ENCODE peak calls at places on chromosomes 6 and 20, in four cellular contexts. One of them, this sample, is unnamed.

GRCh38 chr20:38935967-38936407 is 9.8 kb downstream of the FAM83D start:
- DNase-seq in IMR-90: no peak
- DNase-seq in HepG2: no peak
- DNase-seq in K562: no peak
- DNase-seq in this sample: no peak

GRCh38 chr6:161068296-161068695 is 76.7 kb downstream of the MAP3K4 start:
- DNase-seq in IMR-90: no peak
- DNase-seq in HepG2: no peak
- DNase-seq in K562: no peak
- DNase-seq in this sample: no peak

GRCh38 chr20:41171736-41172295 is 34.5 kb downstream of the PLCG1 start:
- DNase-seq in IMR-90: no peak
- DNase-seq in HepG2: no peak
- DNase-seq in K562: no peak
- DNase-seq in this sample: no peak

GRCh38 chr20:56003966-56004365 is 1.4 kb downstream of the CBLN4 start:
- DNase-seq in IMR-90: no peak
- DNase-seq in HepG2: no peak
- DNase-seq in K562: no peak
- DNase-seq in this sample: no peak

GRCh38 chr6:22221630-22222029 is 75.2 kb downstream of the PRL start:
- DNase-seq in IMR-90: no peak
- DNase-seq in HepG2: no peak
- DNase-seq in K562: no peak
- DNase-seq in this sample: no peak

GRCh38 chr6:145155411-145155810 is 579.9 kb downstream of the EPM2A start:
- DNase-seq in IMR-90: peak
- DNase-seq in HepG2: no peak
- DNase-seq in K562: no peak
- DNase-seq in this sample: no peak

GRCh38 chr20:3645309-3646066 is 17.7 kb downstream of the GFRA4 start:
- DNase-seq in IMR-90: no peak
- DNase-seq in HepG2: no peak
- DNase-seq in K562: no peak
- DNase-seq in this sample: no peak

GRCh38 chr6:31702421-31702818 is 704 bp downstream of the ABHD16A start:
- DNase-seq in IMR-90: no peak
- DNase-seq in HepG2: no peak
- DNase-seq in K562: no peak
- DNase-seq in this sample: no peak

GRCh38 chr20:38805958-38806854 is 709 bp downstream of the PPP1R16B start:
- DNase-seq in IMR-90: no peak
- DNase-seq in HepG2: no peak
- DNase-seq in K562: peak
- DNase-seq in this sample: no peak

GRCh38 chr20:58891686-58892125 is 39.2 kb downstream of the GNAS start:
- DNase-seq in IMR-90: no peak
- DNase-seq in HepG2: no peak
- DNase-seq in K562: peak
- DNase-seq in this sample: peak

GRCh38 chr6:44050872-44051421 is 76.3 kb downstream of the MRPL14 start:
- DNase-seq in IMR-90: no peak
- DNase-seq in HepG2: no peak
- DNase-seq in K562: no peak
- DNase-seq in this sample: no peak

GRCh38 chr6:44435500-44435899 is 48.0 kb downstream of the CDC5L start:
- DNase-seq in IMR-90: no peak
- DNase-seq in HepG2: no peak
- DNase-seq in K562: no peak
- DNase-seq in this sample: no peak

GRCh38 chr20:46352370-46352938 is 44.2 kb upstream of the CDH22 start:
- DNase-seq in IMR-90: no peak
- DNase-seq in HepG2: no peak
- DNase-seq in K562: no peak
- DNase-seq in this sample: no peak

GRCh38 chr6:111871207-111871606 is 2.0 kb downstream of the FYN start:
- DNase-seq in IMR-90: no peak
- DNase-seq in HepG2: no peak
- DNase-seq in K562: no peak
- DNase-seq in this sample: no peak

GRCh38 chr20:61589055-61589385 is 337.0 kb downstream of the CDH4 start:
- DNase-seq in IMR-90: peak
- DNase-seq in HepG2: no peak
- DNase-seq in K562: no peak
- DNase-seq in this sample: peak

GRCh38 chr6:143941852-143942627 is 66.0 kb downstream of the PLAGL1 start:
- DNase-seq in IMR-90: peak
- DNase-seq in HepG2: peak
- DNase-seq in K562: peak
- DNase-seq in this sample: peak

GRCh38 chr6:167735498-167736201 is 91.1 kb upstream of the AFDN start:
- DNase-seq in IMR-90: no peak
- DNase-seq in HepG2: peak
- DNase-seq in K562: no peak
- DNase-seq in this sample: no peak

GRCh38 chr6:137894779-137895385 is 27.8 kb downstream of the TNFAIP3 start:
- DNase-seq in IMR-90: peak
- DNase-seq in HepG2: no peak
- DNase-seq in K562: no peak
- DNase-seq in this sample: no peak

GRCh38 chr6:163729127-163729872 is 314.8 kb downstream of the QKI start:
- DNase-seq in IMR-90: no peak
- DNase-seq in HepG2: no peak
- DNase-seq in K562: peak
- DNase-seq in this sample: no peak

GRCh38 chr6:148513145-148514071 is 170.8 kb downstream of the SASH1 start:
- DNase-seq in IMR-90: peak
- DNase-seq in HepG2: no peak
- DNase-seq in K562: no peak
- DNase-seq in this sample: no peak

GRCh38 chr6:98787961-98788360 is 46.4 kb upstream of the POU3F2 start:
- DNase-seq in IMR-90: no peak
- DNase-seq in HepG2: no peak
- DNase-seq in K562: no peak
- DNase-seq in this sample: no peak

GRCh38 chr6:98782772-98783171 is 51.6 kb upstream of the POU3F2 start:
- DNase-seq in IMR-90: no peak
- DNase-seq in HepG2: no peak
- DNase-seq in K562: no peak
- DNase-seq in this sample: no peak

GRCh38 chr6:98783578-98783977 is 50.8 kb upstream of the POU3F2 start:
- DNase-seq in IMR-90: no peak
- DNase-seq in HepG2: no peak
- DNase-seq in K562: no peak
- DNase-seq in this sample: no peak

DNA sequence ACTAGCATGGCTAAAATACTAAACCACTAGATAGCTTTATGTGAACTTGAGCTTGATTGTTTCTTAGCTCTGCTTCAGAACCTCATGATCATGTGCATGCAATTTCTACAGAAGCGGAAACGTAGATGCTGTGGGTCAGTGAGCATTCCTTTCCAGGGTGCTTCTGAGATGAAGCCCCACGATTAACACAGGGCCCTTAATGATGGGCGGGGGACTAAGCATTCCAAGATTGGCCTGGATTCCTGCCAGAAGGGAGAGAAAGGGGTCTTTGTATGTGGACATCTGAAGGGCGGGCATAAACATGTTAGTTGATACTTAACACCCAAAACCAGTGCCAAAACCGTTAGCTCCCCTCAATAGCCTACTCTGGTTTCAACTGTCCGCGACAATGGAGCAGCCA is 47.0 kb upstream of the POU3F2 start:
- DNase-seq in IMR-90: no peak
- DNase-seq in HepG2: no peak
- DNase-seq in K562: no peak
- DNase-seq in this sample: no peak
- TF ChIP-seq MAZ in IMR-90: no peak
- TF ChIP-seq MAZ in HepG2: no peak
- TF ChIP-seq MAZ in K562: no peak
- TF ChIP-seq MAZ in this sample: no peak

GRCh38 chr20:5746064-5746463 is 4.1 kb upstream of the SHLD1 start:
- DNase-seq in IMR-90: no peak
- DNase-seq in HepG2: no peak
- DNase-seq in K562: no peak
- DNase-seq in this sample: no peak

GRCh38 chr20:5737619-5737953 is 12.6 kb upstream of the SHLD1 start:
- DNase-seq in IMR-90: no peak
- DNase-seq in HepG2: no peak
- DNase-seq in K562: no peak
- DNase-seq in this sample: no peak

GRCh38 chr20:5745416-5745968 is 4.7 kb upstream of the SHLD1 start:
- DNase-seq in IMR-90: no peak
- DNase-seq in HepG2: no peak
- DNase-seq in K562: no peak
- DNase-seq in this sample: no peak

GRCh38 chr20:5735845-5736530 is 14.2 kb upstream of the SHLD1 start:
- DNase-seq in IMR-90: peak
- DNase-seq in HepG2: no peak
- DNase-seq in K562: no peak
- DNase-seq in this sample: no peak

GRCh38 chr20:5741089-5741488 is 9.1 kb upstream of the SHLD1 start:
- DNase-seq in IMR-90: peak
- DNase-seq in HepG2: no peak
- DNase-seq in K562: peak
- DNase-seq in this sample: peak
- TF ChIP-seq MAZ in IMR-90: no peak
- TF ChIP-seq MAZ in HepG2: no peak
- TF ChIP-seq MAZ in K562: no peak
- TF ChIP-seq MAZ in this sample: no peak

GRCh38 chr6:87555506-87555905 is 34.3 kb downstream of the RARS2 start:
- DNase-seq in IMR-90: no peak
- DNase-seq in HepG2: no peak
- DNase-seq in K562: no peak
- DNase-seq in this sample: no peak

GRCh38 chr6:87558446-87558845 is 31.3 kb downstream of the RARS2 start:
- DNase-seq in IMR-90: peak
- DNase-seq in HepG2: no peak
- DNase-seq in K562: no peak
- DNase-seq in this sample: no peak

GRCh38 chr6:87551799-87552198 is 38.0 kb downstream of the RARS2 start:
- DNase-seq in IMR-90: no peak
- DNase-seq in HepG2: no peak
- DNase-seq in K562: no peak
- DNase-seq in this sample: no peak

DNA sequence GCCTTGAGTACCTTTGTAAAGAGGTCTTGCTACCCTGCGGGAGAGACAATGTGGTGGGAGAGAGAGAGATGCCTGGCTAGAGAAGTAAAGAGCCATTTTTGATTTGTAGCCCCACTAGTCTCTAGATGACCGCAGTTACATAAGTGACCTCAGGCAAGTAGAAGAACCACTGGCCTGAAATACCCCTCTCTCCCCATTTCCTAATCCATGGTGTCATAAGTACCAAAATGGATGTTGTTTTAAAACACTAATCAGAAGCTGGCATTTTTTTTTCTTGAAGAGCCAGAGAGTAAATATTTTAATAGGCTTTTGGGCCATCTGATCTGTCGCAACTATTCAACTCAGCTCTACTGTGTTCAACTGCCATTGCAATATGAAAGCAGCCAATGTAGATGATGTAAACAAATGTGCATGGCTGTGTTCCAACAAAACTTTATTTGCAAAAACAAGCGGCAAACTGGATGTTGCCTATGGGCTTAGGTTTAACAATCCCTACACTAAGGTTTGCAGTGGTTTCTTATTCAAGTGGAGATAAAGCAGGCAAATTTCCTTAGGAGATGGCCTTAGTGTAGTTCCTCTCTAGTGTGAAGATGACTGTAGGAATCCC is 36.5 kb downstream of the RARS2 start:
- DNase-seq in IMR-90: peak
- DNase-seq in HepG2: no peak
- DNase-seq in K562: no peak
- DNase-seq in this sample: no peak
- TF ChIP-seq MAZ in IMR-90: no peak
- TF ChIP-seq MAZ in HepG2: no peak
- TF ChIP-seq MAZ in K562: no peak
- TF ChIP-seq MAZ in this sample: no peak

GRCh38 chr20:52496191-52496590 is 304.6 kb upstream of the ZFP64 start:
- DNase-seq in IMR-90: no peak
- DNase-seq in HepG2: no peak
- DNase-seq in K562: no peak
- DNase-seq in this sample: no peak

GRCh38 chr20:52490715-52491430 is 299.3 kb upstream of the ZFP64 start:
- DNase-seq in IMR-90: peak
- DNase-seq in HepG2: no peak
- DNase-seq in K562: no peak
- DNase-seq in this sample: peak

GRCh38 chr20:52494244-52494643 is 302.7 kb upstream of the ZFP64 start:
- DNase-seq in IMR-90: peak
- DNase-seq in HepG2: no peak
- DNase-seq in K562: no peak
- DNase-seq in this sample: peak

GRCh38 chr20:52497731-52498130 is 306.2 kb upstream of the ZFP64 start:
- DNase-seq in IMR-90: peak
- DNase-seq in HepG2: no peak
- DNase-seq in K562: no peak
- DNase-seq in this sample: no peak

GRCh38 chr20:52493177-52493711 is 301.7 kb upstream of the ZFP64 start:
- DNase-seq in IMR-90: peak
- DNase-seq in HepG2: no peak
- DNase-seq in K562: no peak
- DNase-seq in this sample: no peak
- TF ChIP-seq MAZ in IMR-90: no peak
- TF ChIP-seq MAZ in HepG2: no peak
- TF ChIP-seq MAZ in K562: no peak
- TF ChIP-seq MAZ in this sample: no peak

GRCh38 chr20:2230671-2231488 is 64.9 kb upstream of the TGM3 start:
- DNase-seq in IMR-90: no peak
- DNase-seq in HepG2: no peak
- DNase-seq in K562: no peak
- DNase-seq in this sample: no peak
- TF ChIP-seq MAZ in IMR-90: no peak
- TF ChIP-seq MAZ in HepG2: no peak
- TF ChIP-seq MAZ in K562: no peak
- TF ChIP-seq MAZ in this sample: no peak

GRCh38 chr20:52082612-52083011 is 109.0 kb downstream of the ZFP64 start:
- DNase-seq in IMR-90: no peak
- DNase-seq in HepG2: no peak
- DNase-seq in K562: no peak
- DNase-seq in this sample: no peak

GRCh38 chr20:52081066-52081465 is 110.5 kb downstream of the ZFP64 start:
- DNase-seq in IMR-90: no peak
- DNase-seq in HepG2: no peak
- DNase-seq in K562: no peak
- DNase-seq in this sample: no peak

GRCh38 chr20:52081791-52082190 is 109.8 kb downstream of the ZFP64 start:
- DNase-seq in IMR-90: no peak
- DNase-seq in HepG2: no peak
- DNase-seq in K562: no peak
- DNase-seq in this sample: no peak

GRCh38 chr20:52084727-52085126 is 106.9 kb downstream of the ZFP64 start:
- DNase-seq in IMR-90: no peak
- DNase-seq in HepG2: no peak
- DNase-seq in K562: no peak
- DNase-seq in this sample: no peak

GRCh38 chr20:52083627-52084232 is 107.8 kb downstream of the ZFP64 start:
- DNase-seq in IMR-90: peak
- DNase-seq in HepG2: peak
- DNase-seq in K562: peak
- DNase-seq in this sample: peak
- TF ChIP-seq MAZ in IMR-90: no peak
- TF ChIP-seq MAZ in HepG2: peak
- TF ChIP-seq MAZ in K562: no peak
- TF ChIP-seq MAZ in this sample: no peak